ENCODE peak calls at places on chromosome 7, in five cellular contexts. F, B, R, H and N are unnamed samples.
A peak's percentile ranks its signal among the peaks of the same experiment; 100 is the strongest.

GRCh38 chr7:149455175-149455950 is 5.5 kb downstream of the ZNF777 start:
- DNase-seq in F (no peak), B (no peak), R (no peak), H (no peak), N (no peak)

GRCh38 chr7:151327659-151328058 is 14.0 kb upstream of the NUB1 start:
- DNase-seq in F (peak; percentile 83), B (peak; percentile 61), R (no peak), H (no peak), N (no peak)

GRCh38 chr7:98594787-98595186 is 22.3 kb upstream of the NPTX2 start:
- DNase-seq in F (no peak), B (no peak), R (no peak), H (no peak), N (no peak)

GRCh38 chr7:11427686-11428273 is 404.2 kb downstream of the THSD7A start:
- DNase-seq in F (peak; percentile 56), B (peak; percentile 74), R (no peak), H (peak; percentile 77), N (peak; percentile 69)

GRCh38 chr7:76122516-76123239 is 74.8 kb downstream of the MDH2 start:
- DNase-seq in F (no peak), B (no peak), R (no peak), H (no peak), N (no peak)

GRCh38 chr7:2938514-2939192 is 94.5 kb upstream of the GNA12 start:
- DNase-seq in F (no peak), B (no peak), R (no peak), H (no peak), N (no peak)

GRCh38 chr7:70734436-70734835 is 397.5 kb upstream of the GALNT17 start:
- DNase-seq in F (no peak), B (no peak), R (no peak), H (no peak), N (no peak)

GRCh38 chr7:151013728-151014497 is 10.4 kb downstream of the ATG9B start:
- DNase-seq in F (peak; percentile 22), B (peak; percentile 58), R (peak; percentile 75), H (peak; percentile 84), N (no peak)

GRCh38 chr7:29479606-29480200 is 83.9 kb upstream of the PRR15 start:
- DNase-seq in F (no peak), B (no peak), R (peak; percentile 41), H (no peak), N (no peak)

GRCh38 chr7:94301024-94301588 is 93.6 kb upstream of the COL1A2 start:
- DNase-seq in F (peak; percentile 98), B (peak; percentile 91), R (peak; percentile 85), H (peak; percentile 91), N (peak; percentile 92)

GRCh38 chr7:19619122-19619521 is 89.7 kb downstream of the POLR1F start:
- DNase-seq in F (no peak), B (peak; percentile 3), R (no peak), H (no peak), N (no peak)

DNA sequence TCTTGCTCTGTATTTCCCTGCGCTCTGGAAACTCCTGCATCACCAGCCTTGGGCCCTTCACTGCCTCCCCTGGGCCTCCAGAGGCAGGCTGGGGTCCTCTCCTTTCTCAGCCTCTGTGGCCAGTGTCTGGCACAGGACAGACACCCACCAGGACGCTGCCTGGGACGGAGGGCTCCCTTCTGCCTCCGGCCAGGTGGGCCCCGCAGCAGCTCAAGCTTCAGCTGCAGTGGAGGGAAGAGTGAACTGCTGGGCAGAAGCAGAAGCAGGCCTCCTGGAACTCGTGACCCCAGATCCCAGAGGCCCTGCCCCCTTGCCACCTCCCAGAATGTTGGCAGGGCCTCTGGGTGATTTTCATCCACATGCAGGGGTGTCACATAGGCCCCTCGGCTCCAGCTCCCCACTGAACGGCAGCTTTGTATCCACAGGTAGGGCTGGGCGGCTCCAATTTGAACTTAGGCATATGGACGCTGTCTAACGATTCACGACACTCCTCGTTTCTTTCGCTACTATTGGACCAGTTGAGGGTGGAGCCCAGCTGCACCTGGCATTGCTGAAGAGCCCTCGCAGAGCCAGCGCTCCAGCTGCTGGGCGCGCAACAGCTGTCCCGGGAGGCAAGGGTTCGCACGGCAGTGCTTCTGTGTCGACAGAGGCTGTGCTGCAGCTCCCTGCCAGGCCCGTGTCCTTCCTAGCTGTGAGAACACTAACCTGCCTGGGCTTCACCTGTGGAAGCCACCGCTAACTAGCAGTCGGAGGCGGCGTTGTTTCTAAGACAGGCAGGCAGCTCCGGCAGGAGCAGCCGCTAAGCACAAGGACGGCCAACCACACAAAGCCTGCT is 18.4 kb upstream of the GPR146 start:
- DNase-seq in F (no peak), B (no peak), R (no peak), H (no peak), N (no peak)
- H3K4me3 ChIP-seq in F (no peak overlapping the region), B (no peak overlapping the region), R (no peak overlapping the region), H (no peak overlapping the region), N (no peak overlapping the region)

GRCh38 chr7:54749200-54749599 is 9.8 kb downstream of the SEC61G start:
- DNase-seq in F (no peak), B (peak; percentile 24), R (no peak), H (no peak), N (no peak)
- H3K36me3 ChIP-seq in F (peaks cover 39% of the 10 kb centered on the region), B (peaks cover 50% of the 10 kb centered on the region), R (peaks cover 64% of the 10 kb centered on the region), H (no peaks in the 10 kb centered on the region), N (peaks cover 9% of the 10 kb centered on the region)

DNA sequence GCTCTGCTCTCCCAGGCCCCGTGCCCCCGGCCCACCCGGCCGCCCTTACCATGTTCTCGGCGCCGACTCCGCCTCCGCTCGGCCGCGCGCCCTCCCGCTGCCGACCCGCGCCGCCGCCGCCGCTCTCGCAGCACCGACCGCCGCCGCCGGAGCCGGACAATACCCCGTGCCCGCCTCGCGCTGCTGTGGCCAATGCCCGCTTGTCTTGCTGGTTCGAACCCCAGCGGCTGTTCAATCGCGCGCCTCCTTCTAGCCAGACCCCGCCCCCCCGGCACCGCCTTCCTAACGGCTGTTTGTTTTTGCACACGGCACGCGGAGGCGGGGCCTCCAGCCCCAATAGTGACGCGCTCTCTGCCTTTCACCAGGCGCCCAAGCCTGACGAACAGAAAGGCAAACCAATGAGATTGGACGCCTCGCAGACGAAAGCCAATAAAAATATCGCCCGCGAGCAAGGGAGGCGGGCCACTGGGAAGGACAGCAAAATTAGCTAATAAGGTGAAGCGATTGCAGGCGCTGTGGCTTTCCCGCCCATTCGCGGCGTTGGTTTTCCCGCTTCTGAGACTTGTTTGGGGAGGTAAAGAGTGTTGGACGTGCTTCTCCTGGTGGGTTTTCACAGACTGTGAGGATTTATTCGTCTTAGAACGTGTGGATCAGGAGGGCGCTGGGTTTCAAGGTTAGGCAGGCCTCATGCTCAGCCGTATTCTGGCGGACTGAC is at the start of gene H2AZ2:
- DNase-seq in F (peak; percentile 100), B (peak; percentile 99), R (peak; percentile 100), H (peak; percentile 100), N (peak; percentile 99)
- TF ChIP-seq CTCF in F (no peak), B (peak; percentile 7), R (no peak), H (no peak), N (no peak)

GRCh38 chr7:95395755-95396135 is 430 bp downstream of the PON3 start:
- DNase-seq in F (no peak), B (no peak), R (no peak), H (no peak), N (no peak)
- H3K4me3 ChIP-seq in F (no peak overlapping the region), B (no peak overlapping the region), R (no peak overlapping the region), H (no peak overlapping the region), N (peak overlapping the region; percentile 44)

GRCh38 chr7:121195859-121196588 is 132.8 kb upstream of the WNT16 start:
- DNase-seq in F (peak; percentile 36), B (no peak), R (no peak), H (no peak), N (no peak)

GRCh38 chr7:121202125-121202524 is 126.7 kb upstream of the WNT16 start:
- DNase-seq in F (no peak), B (no peak), R (no peak), H (no peak), N (no peak)

GRCh38 chr7:121195010-121195409 is 133.8 kb upstream of the WNT16 start:
- DNase-seq in F (no peak), B (no peak), R (no peak), H (no peak), N (no peak)

GRCh38 chr7:121202834-121203233 is 126.0 kb upstream of the WNT16 start:
- DNase-seq in F (peak; percentile 26), B (no peak), R (no peak), H (no peak), N (no peak)

DNA sequence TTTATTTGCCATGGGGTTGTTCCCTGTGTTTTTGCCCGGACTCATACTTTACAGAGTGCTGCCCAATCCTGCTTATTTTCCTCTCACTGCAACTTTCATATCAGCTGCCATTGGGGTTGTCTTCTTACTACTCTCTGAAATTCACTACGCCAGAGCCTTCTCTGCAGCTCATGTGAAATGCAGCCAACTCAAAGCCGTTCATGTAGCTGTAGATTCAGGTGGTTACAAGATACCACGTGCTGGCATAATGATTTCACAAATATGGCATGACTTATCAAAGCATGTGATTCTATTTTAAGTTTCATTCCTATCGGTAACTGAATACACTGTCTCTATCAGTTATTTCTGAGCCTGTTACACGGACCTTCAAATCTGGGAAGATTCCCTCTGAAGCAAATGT is 130.3 kb upstream of the WNT16 start:
- DNase-seq in F (no peak), B (no peak), R (no peak), H (no peak), N (no peak)
- H3K36me3 ChIP-seq in F (no peaks in the 10 kb centered on the region), B (no peaks in the 10 kb centered on the region), R (no peaks in the 10 kb centered on the region), H (no peaks in the 10 kb centered on the region), N (no peaks in the 10 kb centered on the region)

DNA sequence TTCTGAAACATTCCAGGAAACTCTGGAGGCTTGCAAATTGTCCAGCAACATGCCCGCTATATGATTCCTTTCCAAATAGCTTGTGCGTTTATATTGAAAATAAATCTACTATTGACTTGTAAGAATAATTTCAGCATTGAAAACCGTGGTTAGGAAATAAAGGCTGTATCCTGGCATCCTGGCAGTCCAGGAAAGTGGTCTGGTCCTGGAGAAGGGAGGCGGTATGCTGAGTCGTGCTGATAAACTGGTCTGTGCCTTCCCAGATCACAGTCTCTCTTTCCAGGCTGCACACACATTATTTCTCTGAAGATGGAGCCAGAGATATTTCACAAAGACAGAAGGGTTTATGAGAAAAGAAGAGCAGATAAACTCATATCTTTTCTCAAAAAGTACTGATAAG is 350.1 kb upstream of the COBL start:
- DNase-seq in F (no peak), B (no peak), R (no peak), H (no peak), N (no peak)
- TF ChIP-seq CTCF in F (no peak), B (no peak), R (no peak), H (peak; percentile 50), N (no peak)